ENCODE peak calls at places on chromosomes 4 and X, in five cellular contexts. P is H1, R is H9, X is mesenchymal stem cell, O is trophoblast cell. A is an unnamed sample.
A peak's percentile ranks its signal among the peaks of the same experiment; 100 is the strongest.

GRCh38 chr4:51895816-51896408 is 53.0 kb downstream of the DCUN1D4 start:
- DNase-seq in P (no peak), O (peak; percentile 31), R (peak; percentile 77), X (peak; percentile 85), A (peak; percentile 63)

GRCh38 chr4:38454284-38454683 is 209.7 kb upstream of the KLF3 start:
- DNase-seq in O (no peak), R (no peak), X (no peak), P (no peak), A (no peak)

GRCh38 chrX:65878456-65878855 is 161.4 kb downstream of the VSIG4 start:
- DNase-seq in P (no peak), X (no peak), R (no peak), O (no peak), A (no peak)

GRCh38 chr4:1321486-1321885 is 25.5 kb upstream of the UVSSA start:
- DNase-seq in R (no peak), X (no peak), O (no peak), P (no peak), A (no peak)

GRCh38 chrX:40268126-40268525 is 170.4 kb upstream of the BCOR start:
- DNase-seq in P (no peak), R (no peak), X (no peak), O (no peak), A (no peak)

GRCh38 chrX:4656419-4656818 is 943.0 kb upstream of the PRKX start:
- DNase-seq in P (no peak), R (no peak), X (no peak), O (no peak), A (no peak)

GRCh38 chr4:76703123-76703490 is 194.8 kb downstream of the SOWAHB start:
- DNase-seq in R (no peak), O (peak; percentile 89), P (no peak), X (peak; percentile 43), A (no peak)

GRCh38 chr4:90159193-90159592 is 32.0 kb downstream of the CCSER1 start:
- DNase-seq in X (no peak), P (no peak), R (no peak), O (no peak), A (no peak)

GRCh38 chr4:109560687-109561452 is 824 bp downstream of the MCUB start:
- DNase-seq in X (peak; percentile 83), P (no peak), O (peak; percentile 32), R (peak; percentile 53), A (peak; percentile 30)

GRCh38 chrX:68827848-68828562 is 816 bp upstream of the EFNB1 start:
- DNase-seq in O (peak; percentile 81), P (peak; percentile 46), X (peak; percentile 80), R (peak; percentile 82), A (peak; percentile 81)

GRCh38 chr4:145679520-145679919 is 426 bp upstream of the C4orf51 start:
- DNase-seq in X (peak; percentile 92), R (no peak), O (no peak), P (no peak), A (no peak)

GRCh38 chr4:21801661-21802355 is 146.8 kb downstream of the KCNIP4 start:
- DNase-seq in R (no peak), P (no peak), O (no peak), X (no peak), A (no peak)

GRCh38 chr4:75549019-75549418 is 6.8 kb upstream of the ODAPH start:
- DNase-seq in X (no peak), R (no peak), P (no peak), O (no peak), A (no peak)

GRCh38 chr4:95255396-95256107 is 293.2 kb downstream of the UNC5C start:
- DNase-seq in X (peak; percentile 91), R (no peak), O (no peak), P (no peak), A (no peak)
- H3K18ac ChIP-seq in X (peak overlapping the region; percentile 91), R (no peak overlapping the region), O (no peak overlapping the region), P (peak overlapping the region; percentile 27), A (no peak overlapping the region)

GRCh38 chrX:112651766-112652165 is 28.0 kb downstream of the LHFPL1 start:
- DNase-seq in P (no peak), R (no peak), X (peak; percentile 16), O (no peak), A (no peak)
- H2BK12ac ChIP-seq in P (no peak overlapping the region), R (no peak overlapping the region), X (no peak overlapping the region), O (no peak overlapping the region), A (no peak overlapping the region)

DNA sequence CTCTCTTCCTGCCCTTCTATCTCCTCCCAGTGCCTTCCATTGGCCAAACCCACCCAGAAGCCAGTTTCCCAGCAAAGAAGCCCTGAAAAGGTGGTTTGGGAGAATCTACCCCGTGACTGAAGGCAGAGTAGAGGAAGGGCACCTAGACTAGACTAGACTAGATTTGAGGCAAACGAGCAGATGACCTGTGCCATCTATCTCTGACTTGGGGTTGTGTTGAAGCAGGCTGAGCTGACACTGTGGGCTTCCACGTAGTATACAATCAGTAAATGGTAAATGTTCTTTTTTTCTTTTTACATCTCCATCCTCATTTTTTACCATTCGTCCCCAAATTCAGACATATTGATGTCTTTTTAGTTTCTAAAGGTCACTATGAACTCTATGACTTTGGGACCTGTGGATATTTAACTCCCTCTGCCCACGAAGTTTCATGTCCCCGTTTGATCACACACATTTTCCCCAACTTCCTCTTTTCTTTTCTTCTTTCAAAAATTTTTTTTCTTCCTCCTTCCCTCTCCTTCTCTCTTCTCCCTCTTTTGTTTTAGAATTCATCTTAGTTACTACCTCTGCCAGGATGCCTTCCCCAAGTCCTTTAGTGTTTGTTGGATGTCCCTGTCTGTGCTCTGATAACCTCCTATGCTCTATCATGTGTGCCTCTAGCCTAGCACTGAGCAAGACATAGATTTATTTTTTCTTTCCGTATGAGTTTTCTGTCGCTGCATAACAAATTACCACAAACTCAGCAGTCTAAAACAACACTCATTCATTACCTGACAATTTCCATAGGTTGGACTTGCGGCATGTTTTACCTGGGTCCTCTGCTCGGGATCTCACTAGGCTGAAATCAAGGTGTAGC is 6.2 kb upstream of the AFF1 start:
- DNase-seq in R (peak; percentile 11), P (no peak), X (no peak), O (no peak), A (no peak)
- H3K23ac ChIP-seq in R (no peak overlapping the region), P (no peak overlapping the region), X (no peak overlapping the region), O (no peak overlapping the region), A (no peak overlapping the region)

DNA sequence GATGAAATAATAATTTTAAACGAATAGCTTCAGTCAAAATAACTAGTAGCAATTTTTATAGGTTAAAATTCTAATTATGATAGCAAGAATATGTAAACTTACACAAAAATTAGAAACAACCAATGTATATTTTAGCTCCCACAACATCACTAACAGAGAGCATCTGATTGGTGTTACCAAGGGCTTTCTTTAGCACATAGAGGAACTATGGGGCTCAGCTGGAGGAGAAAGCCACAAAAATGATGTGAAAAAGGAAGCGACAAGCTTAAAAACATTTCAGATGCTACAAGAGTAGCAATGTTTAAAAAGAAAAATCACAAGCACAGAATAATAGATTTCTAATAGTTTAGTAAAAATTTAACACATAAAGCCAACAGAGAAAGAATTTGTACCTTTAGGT is 56.3 kb downstream of the ATP8A1 start:
- DNase-seq in R (no peak), O (no peak), X (no peak), P (no peak), A (no peak)
- H3K18ac ChIP-seq in R (no peak overlapping the region), O (no peak overlapping the region), X (no peak overlapping the region), P (no peak overlapping the region), A (no peak overlapping the region)

GRCh38 chr4:87387237-87387636 is 3.8 kb downstream of the HSD17B11 start:
- DNase-seq in O (no peak), X (no peak), P (no peak), R (no peak), A (no peak)
- H2BK12ac ChIP-seq in O (no peak overlapping the region), X (no peak overlapping the region), P (no peak overlapping the region), R (no peak overlapping the region), A (no peak overlapping the region)

DNA sequence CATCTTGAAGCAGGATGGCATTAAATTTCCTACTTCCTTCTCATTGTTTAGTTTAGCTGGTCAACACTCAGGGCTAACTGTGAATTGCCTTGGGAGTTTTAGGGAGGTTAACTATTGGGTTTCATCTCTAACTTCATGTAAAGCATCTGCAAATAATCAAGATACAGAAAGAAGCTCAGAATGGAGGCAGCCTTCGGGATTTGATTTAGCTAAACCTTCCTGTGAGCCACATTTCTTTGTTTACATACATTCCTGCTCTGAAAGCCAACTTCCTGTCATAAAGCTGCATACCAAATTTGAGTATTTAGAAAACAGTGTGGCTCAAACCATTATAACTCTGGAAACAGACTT is 131.7 kb upstream of the PCDH18 start:
- DNase-seq in O (no peak), R (no peak), X (peak; percentile 77), P (no peak), A (no peak)
- H3K23ac ChIP-seq in O (no peak overlapping the region), R (no peak overlapping the region), X (no peak overlapping the region), P (no peak overlapping the region), A (no peak overlapping the region)

GRCh38 chr4:16225996-16226815 is at the start of gene TAPT1:
- DNase-seq in P (no peak), O (peak; percentile 35), R (peak; percentile 77), X (peak; percentile 68), A (peak; percentile 66)
- H3K18ac ChIP-seq in P (peak within 1 kb of the TSS; percentile 29), O (peak within 1 kb of the TSS; percentile 64), R (no peak within 1 kb of the TSS), X (peak within 1 kb of the TSS; percentile 85), A (peak within 1 kb of the TSS; percentile 97)

GRCh38 chrX:30888526-30889146 is 418 bp downstream of the TAB3 start:
- DNase-seq in O (no peak), X (peak; percentile 21), R (no peak), P (no peak), A (no peak)

GRCh38 chrX:30889147-30890125 is at the start of gene TAB3:
- DNase-seq in O (peak; percentile 95), R (peak; percentile 96), X (peak; percentile 96), P (peak; percentile 90), A (peak; percentile 89)

GRCh38 chrX:30885136-30885535 is 3.9 kb downstream of the TAB3 start:
- DNase-seq in R (no peak), P (no peak), O (no peak), X (no peak), A (no peak)

GRCh38 chrX:30887721-30888120 is 1.3 kb downstream of the TAB3 start:
- DNase-seq in X (no peak), P (no peak), O (no peak), R (no peak), A (no peak)

DNA sequence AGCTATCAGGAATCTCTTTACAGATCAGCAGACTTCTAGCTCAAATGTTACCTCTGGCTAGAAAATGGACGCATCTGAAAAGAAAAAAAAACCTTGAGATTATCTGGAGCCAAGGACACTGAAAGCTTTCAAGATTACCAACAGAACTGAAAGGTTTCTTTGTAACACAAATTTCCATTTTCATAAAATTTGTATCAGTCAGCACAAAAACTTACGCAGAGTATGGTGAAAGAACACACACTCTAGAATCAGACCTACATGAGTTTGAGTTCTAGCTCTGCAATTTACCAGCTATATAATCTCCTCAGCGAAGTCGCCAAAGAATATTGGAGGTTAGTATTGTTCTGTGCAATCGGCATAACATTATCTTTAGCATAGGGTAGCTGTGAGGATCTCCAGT is 1.8 kb downstream of the TAB3 start:
- DNase-seq in R (no peak), O (no peak), X (no peak), P (no peak), A (no peak)
- H2BK12ac ChIP-seq in R (no peak overlapping the region), O (no peak overlapping the region), X (no peak overlapping the region), P (no peak overlapping the region), A (no peak overlapping the region)